ENCODE peak calls at places on chromosomes 12 and 14, in ten cellular contexts. One of them, this sample, is unnamed.

GRCh38 chr14:39383026-39383626 is 49.1 kb downstream of the FBXO33 start:
- DNase-seq in neuronal stem cell: no peak
- DNase-seq in neural progenitor cell: no peak
- DNase-seq in upper lobe of right lung: no peak
- DNase-seq in cardiac muscle cell: no peak
- DNase-seq in heart right ventricle: no peak
- DNase-seq in effector memory CD4-positive, alpha-beta T cell: no peak
- DNase-seq in hepatocyte: no peak
- DNase-seq in ovary: no peak
- DNase-seq in vagina: no peak
- DNase-seq in this sample: no peak

GRCh38 chr12:126936181-126936851 is 1330.7 kb upstream of the TMEM132C start:
- DNase-seq in effector memory CD4-positive, alpha-beta T cell: no peak
- DNase-seq in vagina: no peak
- DNase-seq in neural progenitor cell: no peak
- DNase-seq in neuronal stem cell: no peak
- DNase-seq in ovary: no peak
- DNase-seq in heart right ventricle: peak; percentile 62
- DNase-seq in cardiac muscle cell: no peak
- DNase-seq in upper lobe of right lung: no peak
- DNase-seq in hepatocyte: no peak
- DNase-seq in this sample: no peak

GRCh38 chr12:388012-388411 is 1.1 kb downstream of the KDM5A start:
- DNase-seq in upper lobe of right lung: no peak
- DNase-seq in vagina: no peak
- DNase-seq in hepatocyte: no peak
- DNase-seq in cardiac muscle cell: no peak
- DNase-seq in effector memory CD4-positive, alpha-beta T cell: no peak
- DNase-seq in heart right ventricle: no peak
- DNase-seq in neuronal stem cell: no peak
- DNase-seq in ovary: no peak
- DNase-seq in neural progenitor cell: no peak
- DNase-seq in this sample: no peak

GRCh38 chr12:54750-55535 is 11.6 kb upstream of the IQSEC3 start:
- DNase-seq in vagina: peak; percentile 88
- DNase-seq in neuronal stem cell: no peak
- DNase-seq in cardiac muscle cell: no peak
- DNase-seq in upper lobe of right lung: no peak
- DNase-seq in ovary: no peak
- DNase-seq in neural progenitor cell: no peak
- DNase-seq in effector memory CD4-positive, alpha-beta T cell: no peak
- DNase-seq in heart right ventricle: no peak
- DNase-seq in hepatocyte: peak; percentile 34
- DNase-seq in this sample: peak; percentile 53

GRCh38 chr14:55245657-55246268 is 25.5 kb upstream of the FBXO34 start:
- DNase-seq in neuronal stem cell: no peak
- DNase-seq in heart right ventricle: no peak
- DNase-seq in hepatocyte: peak; percentile 58
- DNase-seq in cardiac muscle cell: peak; percentile 47
- DNase-seq in neural progenitor cell: peak; percentile 38
- DNase-seq in vagina: no peak
- DNase-seq in upper lobe of right lung: no peak
- DNase-seq in ovary: no peak
- DNase-seq in effector memory CD4-positive, alpha-beta T cell: no peak
- DNase-seq in this sample: peak; percentile 77

GRCh38 chr14:102164241-102164641 is 24.5 kb downstream of the WDR20 start:
- DNase-seq in effector memory CD4-positive, alpha-beta T cell: no peak
- DNase-seq in heart right ventricle: no peak
- DNase-seq in neural progenitor cell: no peak
- DNase-seq in hepatocyte: no peak
- DNase-seq in cardiac muscle cell: peak; percentile 52
- DNase-seq in ovary: no peak
- DNase-seq in upper lobe of right lung: no peak
- DNase-seq in neuronal stem cell: no peak
- DNase-seq in vagina: no peak
- DNase-seq in this sample: peak; percentile 62

GRCh38 chr12:132523576-132524331 is 33.8 kb downstream of the FBRSL1 start:
- DNase-seq in hepatocyte: peak; percentile 74
- DNase-seq in heart right ventricle: peak; percentile 66
- DNase-seq in neuronal stem cell: peak; percentile 45
- DNase-seq in neural progenitor cell: peak; percentile 75
- DNase-seq in vagina: no peak
- DNase-seq in effector memory CD4-positive, alpha-beta T cell: peak; percentile 36
- DNase-seq in upper lobe of right lung: peak; percentile 83
- DNase-seq in cardiac muscle cell: peak; percentile 51
- DNase-seq in ovary: peak; percentile 59
- DNase-seq in this sample: peak; percentile 99

GRCh38 chr12:65778268-65779090 is 45.8 kb upstream of the HMGA2 start:
- DNase-seq in cardiac muscle cell: peak; percentile 41
- DNase-seq in upper lobe of right lung: no peak
- DNase-seq in neural progenitor cell: no peak
- DNase-seq in effector memory CD4-positive, alpha-beta T cell: no peak
- DNase-seq in ovary: no peak
- DNase-seq in vagina: no peak
- DNase-seq in heart right ventricle: no peak
- DNase-seq in neuronal stem cell: no peak
- DNase-seq in hepatocyte: no peak
- DNase-seq in this sample: peak; percentile 27

GRCh38 chr12:47394070-47394469 is 311.8 kb downstream of the RPAP3 start:
- DNase-seq in upper lobe of right lung: no peak
- DNase-seq in hepatocyte: no peak
- DNase-seq in neural progenitor cell: no peak
- DNase-seq in neuronal stem cell: no peak
- DNase-seq in effector memory CD4-positive, alpha-beta T cell: no peak
- DNase-seq in vagina: no peak
- DNase-seq in heart right ventricle: no peak
- DNase-seq in ovary: no peak
- DNase-seq in cardiac muscle cell: peak; percentile 11
- DNase-seq in this sample: no peak

GRCh38 chr12:74889073-74889472 is 320.6 kb downstream of the KCNC2 start:
- DNase-seq in cardiac muscle cell: no peak
- DNase-seq in neuronal stem cell: no peak
- DNase-seq in heart right ventricle: no peak
- DNase-seq in vagina: no peak
- DNase-seq in upper lobe of right lung: no peak
- DNase-seq in effector memory CD4-positive, alpha-beta T cell: no peak
- DNase-seq in neural progenitor cell: no peak
- DNase-seq in hepatocyte: no peak
- DNase-seq in ovary: no peak
- DNase-seq in this sample: no peak

GRCh38 chr12:54390176-54390667 is 5.7 kb upstream of the ZNF385A start:
- DNase-seq in vagina: no peak
- DNase-seq in ovary: no peak
- DNase-seq in cardiac muscle cell: no peak
- DNase-seq in heart right ventricle: no peak
- DNase-seq in neural progenitor cell: peak; percentile 34
- DNase-seq in hepatocyte: no peak
- DNase-seq in neuronal stem cell: no peak
- DNase-seq in effector memory CD4-positive, alpha-beta T cell: no peak
- DNase-seq in upper lobe of right lung: no peak
- DNase-seq in this sample: peak; percentile 88

GRCh38 chr14:58805605-58806358 is 168.0 kb downstream of the DACT1 start:
- DNase-seq in vagina: no peak
- DNase-seq in effector memory CD4-positive, alpha-beta T cell: no peak
- DNase-seq in upper lobe of right lung: no peak
- DNase-seq in heart right ventricle: peak; percentile 16
- DNase-seq in neural progenitor cell: no peak
- DNase-seq in cardiac muscle cell: peak; percentile 94
- DNase-seq in hepatocyte: peak; percentile 57
- DNase-seq in neuronal stem cell: no peak
- DNase-seq in ovary: no peak
- DNase-seq in this sample: no peak

GRCh38 chr12:58433969-58434368 is 486.3 kb downstream of the LRIG3 start:
- DNase-seq in ovary: no peak
- DNase-seq in vagina: no peak
- DNase-seq in upper lobe of right lung: no peak
- DNase-seq in neuronal stem cell: no peak
- DNase-seq in effector memory CD4-positive, alpha-beta T cell: no peak
- DNase-seq in hepatocyte: no peak
- DNase-seq in cardiac muscle cell: no peak
- DNase-seq in heart right ventricle: no peak
- DNase-seq in neural progenitor cell: no peak
- DNase-seq in this sample: no peak

GRCh38 chr12:53378705-53379388 is 1.1 kb upstream of the SP1 start:
- DNase-seq in cardiac muscle cell: no peak
- DNase-seq in ovary: no peak
- DNase-seq in heart right ventricle: no peak
- DNase-seq in effector memory CD4-positive, alpha-beta T cell: no peak
- DNase-seq in neural progenitor cell: no peak
- DNase-seq in upper lobe of right lung: no peak
- DNase-seq in neuronal stem cell: no peak
- DNase-seq in vagina: no peak
- DNase-seq in hepatocyte: peak; percentile 44
- DNase-seq in this sample: no peak

GRCh38 chr12:68235576-68235975 is 10.0 kb upstream of the IL26 start:
- DNase-seq in heart right ventricle: no peak
- DNase-seq in hepatocyte: no peak
- DNase-seq in upper lobe of right lung: no peak
- DNase-seq in cardiac muscle cell: no peak
- DNase-seq in ovary: no peak
- DNase-seq in effector memory CD4-positive, alpha-beta T cell: no peak
- DNase-seq in neuronal stem cell: no peak
- DNase-seq in neural progenitor cell: no peak
- DNase-seq in vagina: no peak
- DNase-seq in this sample: no peak

GRCh38 chr14:50001999-50002925 is 109.4 kb downstream of the ARF6 start:
- DNase-seq in effector memory CD4-positive, alpha-beta T cell: peak; percentile 62
- DNase-seq in vagina: no peak
- DNase-seq in ovary: no peak
- DNase-seq in cardiac muscle cell: no peak
- DNase-seq in upper lobe of right lung: no peak
- DNase-seq in neural progenitor cell: no peak
- DNase-seq in neuronal stem cell: no peak
- DNase-seq in hepatocyte: no peak
- DNase-seq in heart right ventricle: no peak
- DNase-seq in this sample: peak; percentile 93

GRCh38 chr14:58501214-58501816 is 73.8 kb downstream of the KIAA0586 start:
- DNase-seq in upper lobe of right lung: no peak
- DNase-seq in cardiac muscle cell: peak; percentile 90
- DNase-seq in vagina: no peak
- DNase-seq in heart right ventricle: peak; percentile 22
- DNase-seq in hepatocyte: peak; percentile 80
- DNase-seq in neural progenitor cell: peak; percentile 77
- DNase-seq in neuronal stem cell: peak; percentile 42
- DNase-seq in effector memory CD4-positive, alpha-beta T cell: no peak
- DNase-seq in ovary: peak; percentile 31
- DNase-seq in this sample: peak; percentile 55

GRCh38 chr12:115398311-115398781 is 714.4 kb upstream of the TBX3 start:
- DNase-seq in vagina: no peak
- DNase-seq in hepatocyte: peak; percentile 65
- DNase-seq in heart right ventricle: no peak
- DNase-seq in cardiac muscle cell: no peak
- DNase-seq in upper lobe of right lung: no peak
- DNase-seq in neuronal stem cell: no peak
- DNase-seq in ovary: no peak
- DNase-seq in effector memory CD4-positive, alpha-beta T cell: no peak
- DNase-seq in neural progenitor cell: no peak
- DNase-seq in this sample: no peak
- H3K4me3 ChIP-seq in vagina: no peak overlapping the region
- H3K4me3 ChIP-seq in hepatocyte: no peak overlapping the region
- H3K4me3 ChIP-seq in heart right ventricle: no peak overlapping the region
- H3K4me3 ChIP-seq in cardiac muscle cell: no peak overlapping the region
- H3K4me3 ChIP-seq in upper lobe of right lung: no peak overlapping the region
- H3K4me3 ChIP-seq in neuronal stem cell: no peak overlapping the region
- H3K4me3 ChIP-seq in ovary: no peak overlapping the region
- H3K4me3 ChIP-seq in effector memory CD4-positive, alpha-beta T cell: no peak overlapping the region
- H3K4me3 ChIP-seq in neural progenitor cell: no peak overlapping the region
- H3K4me3 ChIP-seq in this sample: no peak overlapping the region

DNA sequence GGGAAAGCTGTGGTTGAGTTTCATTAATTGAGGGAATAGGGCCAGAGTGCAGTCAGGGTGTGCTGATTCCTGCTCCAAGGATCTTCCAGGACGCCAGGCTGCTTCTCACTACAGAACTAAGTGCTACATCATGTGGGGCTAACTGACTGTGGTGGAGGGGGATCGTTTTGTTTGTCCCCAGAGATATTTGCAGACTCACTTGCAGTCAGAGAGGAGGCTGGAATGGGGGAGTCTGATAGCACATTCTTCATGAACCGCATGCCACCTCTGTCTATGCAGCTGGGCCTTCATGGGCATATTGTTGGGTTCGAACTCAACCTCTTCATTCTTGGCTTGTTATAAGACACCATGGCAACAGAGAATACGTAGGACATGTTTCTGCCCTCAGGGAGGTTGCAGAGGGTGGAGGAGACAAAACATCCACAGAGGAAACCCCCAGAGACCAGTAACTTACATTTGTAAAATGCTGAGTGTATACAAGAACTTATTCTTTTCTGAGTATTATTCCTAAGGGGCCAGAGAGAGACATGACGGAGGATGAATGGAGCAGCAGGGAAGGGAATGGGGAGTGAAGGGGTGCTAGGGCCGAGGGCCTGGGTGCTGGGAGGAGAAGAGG is 13.0 kb downstream of the KRT7 start:
- DNase-seq in heart right ventricle: no peak
- DNase-seq in ovary: no peak
- DNase-seq in cardiac muscle cell: no peak
- DNase-seq in upper lobe of right lung: no peak
- DNase-seq in hepatocyte: no peak
- DNase-seq in vagina: no peak
- DNase-seq in neuronal stem cell: no peak
- DNase-seq in neural progenitor cell: no peak
- DNase-seq in effector memory CD4-positive, alpha-beta T cell: no peak
- DNase-seq in this sample: peak; percentile 73
- H3K4me1 ChIP-seq in heart right ventricle: peaks cover 31% of the 10 kb centered on the region
- H3K4me1 ChIP-seq in ovary: peaks cover 7% of the 10 kb centered on the region
- H3K4me1 ChIP-seq in cardiac muscle cell: no peaks in the 10 kb centered on the region
- H3K4me1 ChIP-seq in upper lobe of right lung: peaks cover 30% of the 10 kb centered on the region
- H3K4me1 ChIP-seq in hepatocyte: peaks cover 30% of the 10 kb centered on the region
- H3K4me1 ChIP-seq in vagina: peaks cover 33% of the 10 kb centered on the region
- H3K4me1 ChIP-seq in neuronal stem cell: peaks cover 4% of the 10 kb centered on the region
- H3K4me1 ChIP-seq in neural progenitor cell: peaks cover 6% of the 10 kb centered on the region
- H3K4me1 ChIP-seq in effector memory CD4-positive, alpha-beta T cell: peaks cover 14% of the 10 kb centered on the region
- H3K4me1 ChIP-seq in this sample: peaks cover 44% of the 10 kb centered on the region

DNA sequence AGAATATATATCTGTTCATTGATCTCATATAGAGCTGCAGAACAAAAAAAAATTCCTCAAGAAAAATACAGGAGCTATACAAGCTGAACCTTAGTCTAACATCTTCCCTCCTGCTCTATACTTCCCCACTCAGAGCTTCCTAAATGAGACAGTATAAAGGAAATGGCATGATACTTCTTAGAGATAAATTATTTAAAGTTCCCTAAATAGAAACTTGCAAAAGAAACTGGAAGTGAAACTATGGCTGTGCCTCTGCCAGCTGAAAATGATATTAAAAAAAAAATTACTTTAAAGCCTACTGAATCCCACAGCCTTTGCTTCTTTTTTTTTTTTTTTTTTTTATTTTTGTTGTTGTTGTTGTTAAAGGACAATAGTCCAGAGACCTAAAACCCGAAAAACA is 11.6 kb upstream of the NEK9 start:
- DNase-seq in cardiac muscle cell: no peak
- DNase-seq in hepatocyte: no peak
- DNase-seq in effector memory CD4-positive, alpha-beta T cell: no peak
- DNase-seq in heart right ventricle: no peak
- DNase-seq in vagina: no peak
- DNase-seq in ovary: no peak
- DNase-seq in neural progenitor cell: no peak
- DNase-seq in upper lobe of right lung: no peak
- DNase-seq in neuronal stem cell: no peak
- DNase-seq in this sample: peak; percentile 69
- H3K27ac ChIP-seq in cardiac muscle cell: no peak overlapping the region
- H3K27ac ChIP-seq in hepatocyte: no peak overlapping the region
- H3K27ac ChIP-seq in effector memory CD4-positive, alpha-beta T cell: peak overlapping the region; percentile 11
- H3K27ac ChIP-seq in heart right ventricle: no peak overlapping the region
- H3K27ac ChIP-seq in vagina: no peak overlapping the region
- H3K27ac ChIP-seq in ovary: no peak overlapping the region
- H3K27ac ChIP-seq in neural progenitor cell: no peak overlapping the region
- H3K27ac ChIP-seq in upper lobe of right lung: peak overlapping the region; percentile 11
- H3K27ac ChIP-seq in neuronal stem cell: no peak overlapping the region
- H3K27ac ChIP-seq in this sample: no peak overlapping the region

GRCh38 chr12:31525496-31526157 is 65.3 kb downstream of the DENND5B start:
- DNase-seq in hepatocyte: no peak
- DNase-seq in vagina: no peak
- DNase-seq in neuronal stem cell: no peak
- DNase-seq in effector memory CD4-positive, alpha-beta T cell: no peak
- DNase-seq in cardiac muscle cell: no peak
- DNase-seq in upper lobe of right lung: no peak
- DNase-seq in ovary: no peak
- DNase-seq in heart right ventricle: no peak
- DNase-seq in neural progenitor cell: no peak
- DNase-seq in this sample: no peak
- H3K4me3 ChIP-seq in hepatocyte: no peak overlapping the region
- H3K4me3 ChIP-seq in vagina: no peak overlapping the region
- H3K4me3 ChIP-seq in neuronal stem cell: no peak overlapping the region
- H3K4me3 ChIP-seq in effector memory CD4-positive, alpha-beta T cell: no peak overlapping the region
- H3K4me3 ChIP-seq in cardiac muscle cell: no peak overlapping the region
- H3K4me3 ChIP-seq in upper lobe of right lung: no peak overlapping the region
- H3K4me3 ChIP-seq in ovary: no peak overlapping the region
- H3K4me3 ChIP-seq in heart right ventricle: no peak overlapping the region
- H3K4me3 ChIP-seq in neural progenitor cell: no peak overlapping the region
- H3K4me3 ChIP-seq in this sample: no peak overlapping the region